ENCODE peak calls at places on chromosomes 16 and 17, in nine cellular contexts. One of them, this sample, is unnamed.

GRCh38 chr17:77337150-77337549 is 196.4 kb downstream of the SEC14L1 start:
- DNase-seq in activated effector memory CD4-positive, alpha-beta T cell treated with anti-CD3 and anti-CD28 coated beads, Interleukin-2, amount 50 U/mL, for 16 hours: no peak
- DNase-seq in M059J: no peak
- DNase-seq in activated CD4-positive, alpha-beta T cell treated with anti-CD3 and anti-CD28 coated beads, Interleukin-2, amount 10 ng/mL, durations not matched to agents 7 days and 5 days: no peak
- DNase-seq in stimulated activated CD4-positive, alpha-beta T cell treated with anti-CD3 and anti-CD28 coated beads, Interleukin-1b, Interleukin-23, amount 100 ng/mL, for 1 hour: no peak
- DNase-seq in NCI-H69: no peak
- DNase-seq in AG08395: no peak
- DNase-seq in ovary: no peak
- DNase-seq in GM10248: no peak
- DNase-seq in this sample: no peak

GRCh38 chr16:75062944-75063444 is 53.6 kb downstream of the LDHD start:
- DNase-seq in activated effector memory CD4-positive, alpha-beta T cell treated with anti-CD3 and anti-CD28 coated beads, Interleukin-2, amount 50 U/mL, for 16 hours: no peak
- DNase-seq in M059J: no peak
- DNase-seq in activated CD4-positive, alpha-beta T cell treated with anti-CD3 and anti-CD28 coated beads, Interleukin-2, amount 10 ng/mL, durations not matched to agents 7 days and 5 days: no peak
- DNase-seq in stimulated activated CD4-positive, alpha-beta T cell treated with anti-CD3 and anti-CD28 coated beads, Interleukin-1b, Interleukin-23, amount 100 ng/mL, for 1 hour: no peak
- DNase-seq in NCI-H69: no peak
- DNase-seq in AG08395: no peak
- DNase-seq in ovary: no peak
- DNase-seq in GM10248: no peak
- DNase-seq in this sample: no peak

GRCh38 chr16:4677994-4678393 is 15.4 kb upstream of the NUDT16L1 start:
- DNase-seq in activated effector memory CD4-positive, alpha-beta T cell treated with anti-CD3 and anti-CD28 coated beads, Interleukin-2, amount 50 U/mL, for 16 hours: no peak
- DNase-seq in M059J: no peak
- DNase-seq in activated CD4-positive, alpha-beta T cell treated with anti-CD3 and anti-CD28 coated beads, Interleukin-2, amount 10 ng/mL, durations not matched to agents 7 days and 5 days: no peak
- DNase-seq in stimulated activated CD4-positive, alpha-beta T cell treated with anti-CD3 and anti-CD28 coated beads, Interleukin-1b, Interleukin-23, amount 100 ng/mL, for 1 hour: no peak
- DNase-seq in NCI-H69: no peak
- DNase-seq in AG08395: no peak
- DNase-seq in ovary: no peak
- DNase-seq in GM10248: no peak
- DNase-seq in this sample: no peak

GRCh38 chr16:450800-451512 is 25.5 kb downstream of the RAB11FIP3 start:
- DNase-seq in activated effector memory CD4-positive, alpha-beta T cell treated with anti-CD3 and anti-CD28 coated beads, Interleukin-2, amount 50 U/mL, for 16 hours: no peak
- DNase-seq in M059J: no peak
- DNase-seq in activated CD4-positive, alpha-beta T cell treated with anti-CD3 and anti-CD28 coated beads, Interleukin-2, amount 10 ng/mL, durations not matched to agents 7 days and 5 days: no peak
- DNase-seq in stimulated activated CD4-positive, alpha-beta T cell treated with anti-CD3 and anti-CD28 coated beads, Interleukin-1b, Interleukin-23, amount 100 ng/mL, for 1 hour: no peak
- DNase-seq in NCI-H69: peak
- DNase-seq in AG08395: no peak
- DNase-seq in ovary: no peak
- DNase-seq in GM10248: no peak
- DNase-seq in this sample: peak

GRCh38 chr17:77382966-77383612 is 242.3 kb downstream of the SEC14L1 start:
- DNase-seq in activated effector memory CD4-positive, alpha-beta T cell treated with anti-CD3 and anti-CD28 coated beads, Interleukin-2, amount 50 U/mL, for 16 hours: no peak
- DNase-seq in M059J: no peak
- DNase-seq in activated CD4-positive, alpha-beta T cell treated with anti-CD3 and anti-CD28 coated beads, Interleukin-2, amount 10 ng/mL, durations not matched to agents 7 days and 5 days: no peak
- DNase-seq in stimulated activated CD4-positive, alpha-beta T cell treated with anti-CD3 and anti-CD28 coated beads, Interleukin-1b, Interleukin-23, amount 100 ng/mL, for 1 hour: no peak
- DNase-seq in NCI-H69: peak
- DNase-seq in AG08395: peak
- DNase-seq in ovary: no peak
- DNase-seq in GM10248: no peak
- DNase-seq in this sample: no peak

GRCh38 chr17:45702666-45703266 is 81.4 kb upstream of the CRHR1 start:
- DNase-seq in activated effector memory CD4-positive, alpha-beta T cell treated with anti-CD3 and anti-CD28 coated beads, Interleukin-2, amount 50 U/mL, for 16 hours: no peak
- DNase-seq in M059J: no peak
- DNase-seq in activated CD4-positive, alpha-beta T cell treated with anti-CD3 and anti-CD28 coated beads, Interleukin-2, amount 10 ng/mL, durations not matched to agents 7 days and 5 days: no peak
- DNase-seq in stimulated activated CD4-positive, alpha-beta T cell treated with anti-CD3 and anti-CD28 coated beads, Interleukin-1b, Interleukin-23, amount 100 ng/mL, for 1 hour: no peak
- DNase-seq in NCI-H69: peak
- DNase-seq in AG08395: peak
- DNase-seq in ovary: no peak
- DNase-seq in GM10248: no peak
- DNase-seq in this sample: no peak

GRCh38 chr17:77742579-77742978 is 215.9 kb upstream of the TNRC6C start:
- DNase-seq in activated effector memory CD4-positive, alpha-beta T cell treated with anti-CD3 and anti-CD28 coated beads, Interleukin-2, amount 50 U/mL, for 16 hours: no peak
- DNase-seq in M059J: no peak
- DNase-seq in activated CD4-positive, alpha-beta T cell treated with anti-CD3 and anti-CD28 coated beads, Interleukin-2, amount 10 ng/mL, durations not matched to agents 7 days and 5 days: no peak
- DNase-seq in stimulated activated CD4-positive, alpha-beta T cell treated with anti-CD3 and anti-CD28 coated beads, Interleukin-1b, Interleukin-23, amount 100 ng/mL, for 1 hour: no peak
- DNase-seq in NCI-H69: no peak
- DNase-seq in AG08395: no peak
- DNase-seq in ovary: no peak
- DNase-seq in GM10248: no peak
- DNase-seq in this sample: no peak

GRCh38 chr16:84132527-84133285 is 12.3 kb downstream of the HSDL1 start:
- DNase-seq in activated effector memory CD4-positive, alpha-beta T cell treated with anti-CD3 and anti-CD28 coated beads, Interleukin-2, amount 50 U/mL, for 16 hours: no peak
- DNase-seq in M059J: no peak
- DNase-seq in activated CD4-positive, alpha-beta T cell treated with anti-CD3 and anti-CD28 coated beads, Interleukin-2, amount 10 ng/mL, durations not matched to agents 7 days and 5 days: no peak
- DNase-seq in stimulated activated CD4-positive, alpha-beta T cell treated with anti-CD3 and anti-CD28 coated beads, Interleukin-1b, Interleukin-23, amount 100 ng/mL, for 1 hour: no peak
- DNase-seq in NCI-H69: no peak
- DNase-seq in AG08395: no peak
- DNase-seq in ovary: no peak
- DNase-seq in GM10248: peak
- DNase-seq in this sample: no peak

GRCh38 chr17:74457146-74457819 is 9.2 kb upstream of the CD300A start:
- DNase-seq in activated effector memory CD4-positive, alpha-beta T cell treated with anti-CD3 and anti-CD28 coated beads, Interleukin-2, amount 50 U/mL, for 16 hours: peak
- DNase-seq in M059J: peak
- DNase-seq in activated CD4-positive, alpha-beta T cell treated with anti-CD3 and anti-CD28 coated beads, Interleukin-2, amount 10 ng/mL, durations not matched to agents 7 days and 5 days: peak
- DNase-seq in stimulated activated CD4-positive, alpha-beta T cell treated with anti-CD3 and anti-CD28 coated beads, Interleukin-1b, Interleukin-23, amount 100 ng/mL, for 1 hour: peak
- DNase-seq in NCI-H69: peak
- DNase-seq in AG08395: peak
- DNase-seq in ovary: peak
- DNase-seq in GM10248: peak
- DNase-seq in this sample: peak

GRCh38 chr17:81292450-81292849 is 2.7 kb downstream of the SLC38A10 start:
- DNase-seq in activated effector memory CD4-positive, alpha-beta T cell treated with anti-CD3 and anti-CD28 coated beads, Interleukin-2, amount 50 U/mL, for 16 hours: no peak
- DNase-seq in M059J: no peak
- DNase-seq in activated CD4-positive, alpha-beta T cell treated with anti-CD3 and anti-CD28 coated beads, Interleukin-2, amount 10 ng/mL, durations not matched to agents 7 days and 5 days: no peak
- DNase-seq in stimulated activated CD4-positive, alpha-beta T cell treated with anti-CD3 and anti-CD28 coated beads, Interleukin-1b, Interleukin-23, amount 100 ng/mL, for 1 hour: no peak
- DNase-seq in NCI-H69: no peak
- DNase-seq in AG08395: no peak
- DNase-seq in ovary: no peak
- DNase-seq in GM10248: no peak
- DNase-seq in this sample: no peak

GRCh38 chr17:75594499-75595283 is 7.1 kb downstream of the MYO15B start:
- DNase-seq in activated effector memory CD4-positive, alpha-beta T cell treated with anti-CD3 and anti-CD28 coated beads, Interleukin-2, amount 50 U/mL, for 16 hours: no peak
- DNase-seq in M059J: peak
- DNase-seq in activated CD4-positive, alpha-beta T cell treated with anti-CD3 and anti-CD28 coated beads, Interleukin-2, amount 10 ng/mL, durations not matched to agents 7 days and 5 days: no peak
- DNase-seq in stimulated activated CD4-positive, alpha-beta T cell treated with anti-CD3 and anti-CD28 coated beads, Interleukin-1b, Interleukin-23, amount 100 ng/mL, for 1 hour: no peak
- DNase-seq in NCI-H69: no peak
- DNase-seq in AG08395: no peak
- DNase-seq in ovary: no peak
- DNase-seq in GM10248: no peak
- DNase-seq in this sample: no peak

GRCh38 chr17:1379208-1379929 is 20.7 kb downstream of the YWHAE start:
- DNase-seq in activated effector memory CD4-positive, alpha-beta T cell treated with anti-CD3 and anti-CD28 coated beads, Interleukin-2, amount 50 U/mL, for 16 hours: peak
- DNase-seq in M059J: no peak
- DNase-seq in activated CD4-positive, alpha-beta T cell treated with anti-CD3 and anti-CD28 coated beads, Interleukin-2, amount 10 ng/mL, durations not matched to agents 7 days and 5 days: no peak
- DNase-seq in stimulated activated CD4-positive, alpha-beta T cell treated with anti-CD3 and anti-CD28 coated beads, Interleukin-1b, Interleukin-23, amount 100 ng/mL, for 1 hour: no peak
- DNase-seq in NCI-H69: no peak
- DNase-seq in AG08395: no peak
- DNase-seq in ovary: no peak
- DNase-seq in GM10248: no peak
- DNase-seq in this sample: no peak

GRCh38 chr17:2070241-2071023 is 15.5 kb downstream of the HIC1 start:
- DNase-seq in activated effector memory CD4-positive, alpha-beta T cell treated with anti-CD3 and anti-CD28 coated beads, Interleukin-2, amount 50 U/mL, for 16 hours: peak
- DNase-seq in M059J: peak
- DNase-seq in activated CD4-positive, alpha-beta T cell treated with anti-CD3 and anti-CD28 coated beads, Interleukin-2, amount 10 ng/mL, durations not matched to agents 7 days and 5 days: peak
- DNase-seq in stimulated activated CD4-positive, alpha-beta T cell treated with anti-CD3 and anti-CD28 coated beads, Interleukin-1b, Interleukin-23, amount 100 ng/mL, for 1 hour: no peak
- DNase-seq in NCI-H69: no peak
- DNase-seq in AG08395: no peak
- DNase-seq in ovary: no peak
- DNase-seq in GM10248: peak
- DNase-seq in this sample: no peak

GRCh38 chr17:64063766-64064224 is 43.4 kb upstream of the ICAM2 start:
- DNase-seq in activated effector memory CD4-positive, alpha-beta T cell treated with anti-CD3 and anti-CD28 coated beads, Interleukin-2, amount 50 U/mL, for 16 hours: peak
- DNase-seq in M059J: peak
- DNase-seq in activated CD4-positive, alpha-beta T cell treated with anti-CD3 and anti-CD28 coated beads, Interleukin-2, amount 10 ng/mL, durations not matched to agents 7 days and 5 days: peak
- DNase-seq in stimulated activated CD4-positive, alpha-beta T cell treated with anti-CD3 and anti-CD28 coated beads, Interleukin-1b, Interleukin-23, amount 100 ng/mL, for 1 hour: no peak
- DNase-seq in NCI-H69: peak
- DNase-seq in AG08395: no peak
- DNase-seq in ovary: no peak
- DNase-seq in GM10248: no peak
- DNase-seq in this sample: no peak

GRCh38 chr17:18235743-18236256 is 10.4 kb downstream of the LLGL1 start:
- DNase-seq in activated effector memory CD4-positive, alpha-beta T cell treated with anti-CD3 and anti-CD28 coated beads, Interleukin-2, amount 50 U/mL, for 16 hours: peak
- DNase-seq in M059J: peak
- DNase-seq in activated CD4-positive, alpha-beta T cell treated with anti-CD3 and anti-CD28 coated beads, Interleukin-2, amount 10 ng/mL, durations not matched to agents 7 days and 5 days: no peak
- DNase-seq in stimulated activated CD4-positive, alpha-beta T cell treated with anti-CD3 and anti-CD28 coated beads, Interleukin-1b, Interleukin-23, amount 100 ng/mL, for 1 hour: no peak
- DNase-seq in NCI-H69: no peak
- DNase-seq in AG08395: peak
- DNase-seq in ovary: no peak
- DNase-seq in GM10248: no peak
- DNase-seq in this sample: no peak

GRCh38 chr17:76178124-76178523 is 37.1 kb upstream of the FOXJ1 start:
- DNase-seq in activated effector memory CD4-positive, alpha-beta T cell treated with anti-CD3 and anti-CD28 coated beads, Interleukin-2, amount 50 U/mL, for 16 hours: no peak
- DNase-seq in M059J: no peak
- DNase-seq in activated CD4-positive, alpha-beta T cell treated with anti-CD3 and anti-CD28 coated beads, Interleukin-2, amount 10 ng/mL, durations not matched to agents 7 days and 5 days: no peak
- DNase-seq in stimulated activated CD4-positive, alpha-beta T cell treated with anti-CD3 and anti-CD28 coated beads, Interleukin-1b, Interleukin-23, amount 100 ng/mL, for 1 hour: no peak
- DNase-seq in NCI-H69: no peak
- DNase-seq in AG08395: no peak
- DNase-seq in ovary: no peak
- DNase-seq in GM10248: no peak
- DNase-seq in this sample: no peak

GRCh38 chr17:46035112-46035818 is 36.2 kb downstream of the STH start:
- DNase-seq in activated effector memory CD4-positive, alpha-beta T cell treated with anti-CD3 and anti-CD28 coated beads, Interleukin-2, amount 50 U/mL, for 16 hours: no peak
- DNase-seq in M059J: peak
- DNase-seq in activated CD4-positive, alpha-beta T cell treated with anti-CD3 and anti-CD28 coated beads, Interleukin-2, amount 10 ng/mL, durations not matched to agents 7 days and 5 days: no peak
- DNase-seq in stimulated activated CD4-positive, alpha-beta T cell treated with anti-CD3 and anti-CD28 coated beads, Interleukin-1b, Interleukin-23, amount 100 ng/mL, for 1 hour: no peak
- DNase-seq in NCI-H69: no peak
- DNase-seq in AG08395: no peak
- DNase-seq in ovary: no peak
- DNase-seq in GM10248: no peak
- DNase-seq in this sample: no peak

GRCh38 chr17:66971730-66972441 is 7.4 kb downstream of the CACNG4 start:
- DNase-seq in activated effector memory CD4-positive, alpha-beta T cell treated with anti-CD3 and anti-CD28 coated beads, Interleukin-2, amount 50 U/mL, for 16 hours: no peak
- DNase-seq in M059J: no peak
- DNase-seq in activated CD4-positive, alpha-beta T cell treated with anti-CD3 and anti-CD28 coated beads, Interleukin-2, amount 10 ng/mL, durations not matched to agents 7 days and 5 days: no peak
- DNase-seq in stimulated activated CD4-positive, alpha-beta T cell treated with anti-CD3 and anti-CD28 coated beads, Interleukin-1b, Interleukin-23, amount 100 ng/mL, for 1 hour: no peak
- DNase-seq in NCI-H69: no peak
- DNase-seq in AG08395: no peak
- DNase-seq in ovary: no peak
- DNase-seq in GM10248: no peak
- DNase-seq in this sample: no peak

GRCh38 chr16:87465306-87465705 is 27.5 kb downstream of the ZCCHC14 start:
- DNase-seq in activated effector memory CD4-positive, alpha-beta T cell treated with anti-CD3 and anti-CD28 coated beads, Interleukin-2, amount 50 U/mL, for 16 hours: no peak
- DNase-seq in M059J: peak
- DNase-seq in activated CD4-positive, alpha-beta T cell treated with anti-CD3 and anti-CD28 coated beads, Interleukin-2, amount 10 ng/mL, durations not matched to agents 7 days and 5 days: no peak
- DNase-seq in stimulated activated CD4-positive, alpha-beta T cell treated with anti-CD3 and anti-CD28 coated beads, Interleukin-1b, Interleukin-23, amount 100 ng/mL, for 1 hour: no peak
- DNase-seq in NCI-H69: peak
- DNase-seq in AG08395: peak
- DNase-seq in ovary: peak
- DNase-seq in GM10248: no peak
- DNase-seq in this sample: no peak

This sample was measured in DMS79.